ENCODE peak calls at places on chromosomes 3 and 15, in eight cellular contexts. B is MCF 10A, O is AG09309, X is A549, G is lower leg skin, D is HFFc6, S is heart left ventricle, F is GM12865. E is an unnamed sample.

GRCh38 chr3:39150803-39151631 is 2.4 kb downstream of the CSRNP1 start:
- DNase-seq in B (peak; percentile 95), X (peak; percentile 72), D (peak; percentile 91), O (peak; percentile 78), S (peak; percentile 91), G (peak; percentile 98), F (peak; percentile 30), E (no peak)

GRCh38 chr3:66372681-66373350 is 128.0 kb downstream of the LRIG1 start:
- DNase-seq in B (no peak), X (no peak), S (peak; percentile 63), F (no peak), D (no peak), O (no peak), G (peak; percentile 73), E (no peak)

GRCh38 chr3:114351123-114351821 is 57.4 kb downstream of the TIGIT start:
- DNase-seq in O (no peak), S (no peak), F (no peak), G (no peak), X (no peak), D (no peak), B (no peak), E (no peak)

GRCh38 chr15:39230205-39230916 is 350.5 kb upstream of the THBS1 start:
- DNase-seq in S (no peak), G (no peak), X (no peak), F (no peak), B (peak; percentile 50), D (no peak), O (no peak), E (no peak)

GRCh38 chr3:38397320-38397719 is 50.7 kb downstream of the XYLB start:
- DNase-seq in S (no peak), F (peak; percentile 16), B (peak; percentile 45), G (no peak), D (no peak), X (no peak), O (no peak), E (peak; percentile 77)

GRCh38 chr3:194632211-194632982 is 822 bp downstream of the TMEM44 start:
- DNase-seq in S (peak; percentile 53), F (no peak), B (peak; percentile 54), X (peak; percentile 24), G (peak; percentile 83), O (no peak), D (no peak), E (no peak)

GRCh38 chr3:99429501-99429900 is 208.9 kb upstream of the COL8A1 start:
- DNase-seq in B (peak; percentile 2), S (no peak), F (peak; percentile 30), D (no peak), G (no peak), X (no peak), O (no peak), E (no peak)

GRCh38 chr3:69838217-69838616 is 99.0 kb downstream of the MITF start:
- DNase-seq in G (no peak), X (no peak), S (no peak), F (no peak), O (peak; percentile 85), B (peak; percentile 14), D (peak; percentile 94), E (no peak)

GRCh38 chr3:171970301-171970788 is 69.0 kb upstream of the FNDC3B start:
- DNase-seq in F (peak; percentile 18), X (no peak), B (no peak), D (no peak), G (no peak), S (no peak), O (no peak), E (no peak)

GRCh38 chr15:77457619-77458265 is 37.1 kb downstream of the HMG20A start:
- DNase-seq in S (no peak), G (no peak), F (peak; percentile 31), X (no peak), B (no peak), D (peak; percentile 39), O (no peak), E (no peak)

GRCh38 chr3:78506581-78507195 is 1261.1 kb downstream of the ROBO1 start:
- DNase-seq in F (no peak), S (no peak), D (peak; percentile 12), X (no peak), B (peak; percentile 43), O (peak; percentile 65), G (no peak), E (no peak)

GRCh38 chr3:128878556-128879124 is 780 bp upstream of the ACAD9 start:
- DNase-seq in O (peak; percentile 21), X (peak; percentile 14), S (peak; percentile 11), D (peak; percentile 75), B (peak; percentile 51), G (no peak), F (peak; percentile 48), E (no peak)

GRCh38 chr3:30741870-30742269 is 135.5 kb downstream of the TGFBR2 start:
- DNase-seq in S (no peak), B (no peak), X (no peak), D (no peak), O (no peak), G (no peak), F (no peak), E (no peak)

GRCh38 chr15:72319985-72320671 is at the start of gene CELF6:
- DNase-seq in G (peak; percentile 93), B (peak; percentile 56), O (no peak), D (peak; percentile 55), F (peak; percentile 82), X (peak; percentile 87), S (peak; percentile 69), E (peak; percentile 88)
- TF ChIP-seq CTCF in G (no peak), B (no peak), O (no peak), D (no peak), F (no peak), X (no peak), S (no peak), E (no peak)

GRCh38 chr15:80989518-80990478 is at the start of gene MESD:
- DNase-seq in O (peak; percentile 69), D (peak; percentile 88), X (peak; percentile 97), B (peak; percentile 94), S (peak; percentile 98), G (peak; percentile 100), F (peak; percentile 98), E (peak; percentile 96)

GRCh38 chr15:80989110-80989517 is 505 bp downstream of the MESD start:
- DNase-seq in G (no peak), F (no peak), X (peak; percentile 60), B (no peak), O (no peak), S (no peak), D (no peak), E (no peak)

GRCh38 chr15:80990955-80991354 is 1.3 kb upstream of the MESD start:
- DNase-seq in D (no peak), X (no peak), F (no peak), B (no peak), S (no peak), O (no peak), G (no peak), E (no peak)

GRCh38 chr15:80992436-80992835 is 2.8 kb upstream of the MESD start:
- DNase-seq in O (no peak), G (no peak), B (no peak), D (no peak), S (no peak), X (no peak), F (no peak), E (no peak)

DNA sequence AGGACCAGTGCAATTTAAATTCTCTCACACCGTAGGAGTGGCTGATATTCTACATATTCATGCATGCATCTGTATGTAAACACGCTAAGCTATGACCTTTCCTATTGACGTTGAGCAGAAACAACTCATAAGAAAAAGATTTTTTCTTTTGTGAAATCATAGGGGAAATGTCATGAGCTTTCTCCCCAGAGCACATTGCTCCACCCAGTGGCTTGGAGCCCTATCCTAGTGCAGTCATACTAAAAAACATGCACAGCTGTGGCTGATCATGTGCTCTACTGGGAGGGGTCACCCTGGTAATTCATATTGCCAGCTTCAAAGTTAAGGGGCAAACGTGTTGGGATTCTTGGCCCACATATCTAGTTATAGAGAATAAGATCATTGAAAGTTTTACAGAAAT is 1.8 kb upstream of the MESD start:
- DNase-seq in B (peak; percentile 16), X (no peak), O (no peak), D (no peak), F (peak; percentile 24), S (peak; percentile 67), G (peak; percentile 94), E (no peak)
- TF ChIP-seq CTCF in B (no peak), X (no peak), O (peak; percentile 18), D (no peak), F (no peak), S (no peak), G (no peak), E (no peak)

DNA sequence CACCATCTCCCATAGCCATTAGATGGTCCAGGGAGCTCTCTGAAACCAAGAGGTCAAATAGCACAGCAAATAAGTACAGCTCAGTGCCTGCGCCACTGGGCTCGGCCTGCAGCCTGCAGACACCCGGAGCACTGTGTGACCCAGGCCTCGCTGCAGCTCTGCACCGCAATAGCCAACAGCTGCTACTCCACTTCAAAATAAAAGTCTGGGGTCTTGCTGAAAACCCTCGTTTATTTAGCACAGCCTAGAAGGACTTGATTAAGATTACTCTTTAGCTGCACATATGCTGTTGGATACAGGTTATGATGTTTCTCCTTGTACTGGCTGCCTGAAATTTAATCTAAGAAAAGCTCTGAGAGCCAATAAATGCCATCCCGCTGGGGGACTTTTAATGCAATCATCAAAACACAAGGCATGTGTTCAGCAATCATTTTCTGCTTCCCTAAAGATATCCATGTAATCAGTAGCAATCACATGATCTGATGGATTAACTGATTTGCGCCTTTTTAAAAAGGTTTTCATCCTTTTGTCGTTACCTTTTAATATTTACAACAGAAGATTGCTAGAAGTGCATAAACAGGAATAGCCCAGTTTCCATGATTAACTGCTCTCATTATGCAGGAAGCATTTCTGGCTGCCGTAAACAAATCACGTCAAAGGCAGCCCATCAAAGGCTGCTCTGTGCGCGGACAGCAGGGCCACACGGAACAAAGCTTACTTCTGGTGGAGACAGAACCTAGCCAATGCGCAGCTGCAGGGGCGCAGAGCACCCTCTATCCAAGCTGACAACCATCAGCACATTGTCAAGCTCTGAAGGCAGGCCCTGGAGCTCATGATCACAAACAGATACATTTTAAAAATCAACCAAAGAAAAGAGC is 58.8 kb downstream of the CLASP2 start:
- DNase-seq in O (no peak), X (peak; percentile 50), S (peak; percentile 77), D (peak; percentile 72), F (peak; percentile 28), G (peak; percentile 89), B (peak; percentile 53), E (no peak)
- TF ChIP-seq CTCF in O (peak; percentile 5), X (peak; percentile 6), S (no peak), D (no peak), F (no peak), G (no peak), B (no peak), E (no peak)

GRCh38 chr3:76403556-76403955 is 618.2 kb upstream of the ZNF717 start:
- DNase-seq in F (no peak), S (no peak), X (no peak), O (no peak), B (no peak), D (no peak), G (no peak), E (no peak)
- TF ChIP-seq CTCF in F (no peak), S (no peak), X (no peak), O (no peak), B (no peak), D (no peak), G (no peak), E (no peak)

DNA sequence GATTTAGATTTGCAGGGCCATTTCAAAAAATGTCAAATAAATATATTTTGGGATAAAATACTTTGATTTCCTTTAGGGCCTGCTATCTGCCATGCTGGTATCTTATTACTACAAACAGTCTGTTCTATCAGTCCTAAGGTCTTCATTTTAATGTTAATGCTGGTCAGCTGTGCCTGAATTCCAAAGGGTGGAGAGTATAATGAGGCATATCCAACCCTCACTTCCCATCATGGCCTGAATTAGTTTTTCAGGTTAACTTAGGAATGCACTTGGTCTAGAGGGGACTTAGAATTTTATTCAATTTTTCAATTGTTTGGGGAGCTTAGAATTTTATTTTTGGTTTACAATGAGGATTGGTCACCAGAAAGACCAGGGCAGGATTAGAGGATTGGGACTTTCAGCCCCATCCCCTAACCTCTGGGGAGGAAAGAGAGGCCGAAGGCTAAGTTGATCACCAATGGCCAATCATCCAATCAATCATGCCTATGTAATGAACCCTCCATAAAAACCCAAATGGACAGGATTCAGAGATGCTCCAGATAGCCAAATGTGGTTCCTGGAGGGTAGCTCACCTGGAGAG is 17.8 kb upstream of the CP start:
- DNase-seq in S (no peak), X (no peak), G (no peak), D (no peak), B (no peak), O (no peak), F (no peak), E (no peak)
- TF ChIP-seq CTCF in S (no peak), X (no peak), G (no peak), D (no peak), B (no peak), O (no peak), F (no peak), E (no peak)

E was measured in progenitor cell of endocrine pancreas.